ENCODE peak calls at places on chromosomes 5 and 9, in five cellular contexts. One of them, this sample, is unnamed.

GRCh38 chr5:178797546-178798105 is 62.1 kb upstream of the ZNF354B start:
- DNase-seq in GM12865: no peak
- DNase-seq in mammary epithelial cell: no peak
- DNase-seq in Panc1: no peak
- DNase-seq in osteocyte: no peak
- DNase-seq in this sample: no peak

GRCh38 chr9:85949591-85950335 is 8.8 kb downstream of the NAA35 start:
- DNase-seq in osteocyte: no peak
- DNase-seq in Panc1: no peak
- DNase-seq in mammary epithelial cell: no peak
- DNase-seq in GM12865: no peak
- DNase-seq in this sample: no peak

GRCh38 chr9:134067904-134068741 is at the start of gene BRD3:
- DNase-seq in osteocyte: peak
- DNase-seq in mammary epithelial cell: peak
- DNase-seq in Panc1: no peak
- DNase-seq in GM12865: peak
- DNase-seq in this sample: no peak

GRCh38 chr5:148776780-148777179 is 49.6 kb upstream of the ADRB2 start:
- DNase-seq in GM12865: no peak
- DNase-seq in Panc1: no peak
- DNase-seq in osteocyte: no peak
- DNase-seq in mammary epithelial cell: peak
- DNase-seq in this sample: no peak

GRCh38 chr5:67908145-67908765 is 307.3 kb upstream of the PIK3R1 start:
- DNase-seq in mammary epithelial cell: no peak
- DNase-seq in Panc1: no peak
- DNase-seq in osteocyte: no peak
- DNase-seq in GM12865: peak
- DNase-seq in this sample: no peak

GRCh38 chr9:121887553-121888437 is 205.3 kb downstream of the TTLL11 start:
- DNase-seq in osteocyte: peak
- DNase-seq in Panc1: no peak
- DNase-seq in mammary epithelial cell: no peak
- DNase-seq in GM12865: no peak
- DNase-seq in this sample: no peak

GRCh38 chr9:27353405-27354229 is 56.7 kb upstream of the EQTN start:
- DNase-seq in GM12865: peak
- DNase-seq in osteocyte: no peak
- DNase-seq in mammary epithelial cell: no peak
- DNase-seq in Panc1: no peak
- DNase-seq in this sample: no peak

GRCh38 chr5:81513982-81514381 is 120.0 kb upstream of the ACOT12 start:
- DNase-seq in osteocyte: no peak
- DNase-seq in Panc1: no peak
- DNase-seq in mammary epithelial cell: no peak
- DNase-seq in GM12865: no peak
- DNase-seq in this sample: no peak

GRCh38 chr9:106697799-106698591 is 165.0 kb upstream of the ZNF462 start:
- DNase-seq in mammary epithelial cell: peak
- DNase-seq in GM12865: no peak
- DNase-seq in osteocyte: peak
- DNase-seq in Panc1: no peak
- DNase-seq in this sample: no peak

GRCh38 chr9:30688801-30689200 is 1695.6 kb upstream of the ACO1 start:
- DNase-seq in mammary epithelial cell: no peak
- DNase-seq in Panc1: no peak
- DNase-seq in GM12865: no peak
- DNase-seq in osteocyte: no peak
- DNase-seq in this sample: no peak

GRCh38 chr5:131068893-131069643 is 96.0 kb downstream of the HINT1 start:
- DNase-seq in osteocyte: no peak
- DNase-seq in GM12865: peak
- DNase-seq in Panc1: no peak
- DNase-seq in mammary epithelial cell: no peak
- DNase-seq in this sample: no peak

GRCh38 chr5:93705896-93706295 is 35.5 kb downstream of the POU5F2 start:
- DNase-seq in GM12865: no peak
- DNase-seq in Panc1: no peak
- DNase-seq in osteocyte: no peak
- DNase-seq in mammary epithelial cell: no peak
- DNase-seq in this sample: no peak

GRCh38 chr9:35738186-35738585 is 5.7 kb downstream of the CREB3 start:
- DNase-seq in mammary epithelial cell: no peak
- DNase-seq in GM12865: no peak
- DNase-seq in Panc1: no peak
- DNase-seq in osteocyte: no peak
- DNase-seq in this sample: no peak

GRCh38 chr9:120578614-120579013 is 1.4 kb downstream of the CDK5RAP2 start:
- DNase-seq in mammary epithelial cell: no peak
- DNase-seq in GM12865: no peak
- DNase-seq in Panc1: no peak
- DNase-seq in osteocyte: no peak
- DNase-seq in this sample: no peak

GRCh38 chr9:12667892-12668291 is 25.3 kb upstream of the TYRP1 start:
- DNase-seq in Panc1: no peak
- DNase-seq in osteocyte: no peak
- DNase-seq in mammary epithelial cell: peak
- DNase-seq in GM12865: no peak
- DNase-seq in this sample: no peak

GRCh38 chr9:127293767-127294166 is 29.2 kb downstream of the GARNL3 start:
- DNase-seq in GM12865: peak
- DNase-seq in mammary epithelial cell: no peak
- DNase-seq in osteocyte: no peak
- DNase-seq in Panc1: no peak
- DNase-seq in this sample: no peak

GRCh38 chr5:173493846-173494245 is 122.6 kb downstream of the BOD1 start:
- DNase-seq in Panc1: no peak
- DNase-seq in mammary epithelial cell: no peak
- DNase-seq in GM12865: no peak
- DNase-seq in osteocyte: no peak
- DNase-seq in this sample: peak

GRCh38 chr9:121599186-121599871 is 52.1 kb upstream of the DAB2IP start:
- DNase-seq in GM12865: no peak
- DNase-seq in mammary epithelial cell: peak
- DNase-seq in Panc1: no peak
- DNase-seq in osteocyte: peak
- DNase-seq in this sample: no peak

GRCh38 chr9:105127863-105128220 is 116.6 kb upstream of the SLC44A1 start:
- DNase-seq in GM12865: peak
- DNase-seq in osteocyte: no peak
- DNase-seq in Panc1: no peak
- DNase-seq in mammary epithelial cell: peak
- DNase-seq in this sample: no peak

GRCh38 chr9:2771661-2772060 is 54.4 kb downstream of the KCNV2 start:
- DNase-seq in osteocyte: no peak
- DNase-seq in GM12865: no peak
- DNase-seq in mammary epithelial cell: no peak
- DNase-seq in Panc1: no peak
- DNase-seq in this sample: no peak

GRCh38 chr5:159242656-159243055 is 20.4 kb upstream of the UBLCP1 start:
- DNase-seq in mammary epithelial cell: no peak
- DNase-seq in Panc1: no peak
- DNase-seq in osteocyte: no peak
- DNase-seq in GM12865: no peak
- DNase-seq in this sample: no peak

GRCh38 chr5:94613583-94613982 is 4.8 kb downstream of the KIAA0825 start:
- DNase-seq in GM12865: peak
- DNase-seq in Panc1: no peak
- DNase-seq in osteocyte: no peak
- DNase-seq in mammary epithelial cell: peak
- DNase-seq in this sample: no peak

GRCh38 chr9:124008855-124009834 is 2.4 kb upstream of the LHX2 start:
- DNase-seq in Panc1: no peak
- DNase-seq in osteocyte: no peak
- DNase-seq in mammary epithelial cell: no peak
- DNase-seq in GM12865: no peak
- DNase-seq in this sample: no peak

GRCh38 chr9:106218427-106218826 is 524.1 kb downstream of the TMEM38B start:
- DNase-seq in osteocyte: no peak
- DNase-seq in Panc1: no peak
- DNase-seq in mammary epithelial cell: no peak
- DNase-seq in GM12865: peak
- DNase-seq in this sample: no peak

GRCh38 chr5:98773464-98774191 is at the start of gene RGMB:
- DNase-seq in Panc1: peak
- DNase-seq in osteocyte: peak
- DNase-seq in mammary epithelial cell: peak
- DNase-seq in GM12865: peak
- DNase-seq in this sample: no peak

GRCh38 chr5:135053278-135053677 is 19.2 kb upstream of the PITX1 start:
- DNase-seq in Panc1: no peak
- DNase-seq in mammary epithelial cell: no peak
- DNase-seq in osteocyte: no peak
- DNase-seq in GM12865: peak
- DNase-seq in this sample: no peak

GRCh38 chr5:115842089-115842881 is 550 bp downstream of the AP3S1 start:
- DNase-seq in osteocyte: no peak
- DNase-seq in Panc1: no peak
- DNase-seq in GM12865: peak
- DNase-seq in mammary epithelial cell: peak
- DNase-seq in this sample: no peak

GRCh38 chr5:3009605-3010004 is 258.1 kb upstream of the IRX2 start:
- DNase-seq in GM12865: no peak
- DNase-seq in osteocyte: peak
- DNase-seq in mammary epithelial cell: no peak
- DNase-seq in Panc1: no peak
- DNase-seq in this sample: peak

GRCh38 chr9:124267271-124267807 is 9.6 kb downstream of the NEK6 start:
- DNase-seq in GM12865: no peak
- DNase-seq in Panc1: no peak
- DNase-seq in mammary epithelial cell: peak
- DNase-seq in osteocyte: no peak
- DNase-seq in this sample: no peak

GRCh38 chr5:83281658-83282057 is 189.9 kb upstream of the VCAN start:
- DNase-seq in GM12865: no peak
- DNase-seq in osteocyte: no peak
- DNase-seq in Panc1: no peak
- DNase-seq in mammary epithelial cell: peak
- DNase-seq in this sample: no peak

GRCh38 chr5:123645024-123645603 is 133.1 kb downstream of the CSNK1G3 start:
- DNase-seq in GM12865: no peak
- DNase-seq in Panc1: no peak
- DNase-seq in mammary epithelial cell: no peak
- DNase-seq in osteocyte: no peak
- DNase-seq in this sample: no peak

GRCh38 chr5:122124766-122125165 is 4.6 kb upstream of the ZNF474 start:
- DNase-seq in Panc1: no peak
- DNase-seq in osteocyte: no peak
- DNase-seq in mammary epithelial cell: no peak
- DNase-seq in GM12865: no peak
- DNase-seq in this sample: no peak

GRCh38 chr5:122126711-122127385 is 2.5 kb upstream of the ZNF474 start:
- DNase-seq in mammary epithelial cell: no peak
- DNase-seq in Panc1: no peak
- DNase-seq in osteocyte: no peak
- DNase-seq in GM12865: no peak
- DNase-seq in this sample: no peak

GRCh38 chr5:122129332-122129731 is at the start of gene ZNF474:
- DNase-seq in osteocyte: peak
- DNase-seq in mammary epithelial cell: peak
- DNase-seq in Panc1: peak
- DNase-seq in GM12865: no peak
- DNase-seq in this sample: no peak

GRCh38 chr5:122126177-122126701 is 3.1 kb upstream of the ZNF474 start:
- DNase-seq in GM12865: no peak
- DNase-seq in osteocyte: no peak
- DNase-seq in mammary epithelial cell: peak
- DNase-seq in Panc1: no peak
- DNase-seq in this sample: no peak

DNA sequence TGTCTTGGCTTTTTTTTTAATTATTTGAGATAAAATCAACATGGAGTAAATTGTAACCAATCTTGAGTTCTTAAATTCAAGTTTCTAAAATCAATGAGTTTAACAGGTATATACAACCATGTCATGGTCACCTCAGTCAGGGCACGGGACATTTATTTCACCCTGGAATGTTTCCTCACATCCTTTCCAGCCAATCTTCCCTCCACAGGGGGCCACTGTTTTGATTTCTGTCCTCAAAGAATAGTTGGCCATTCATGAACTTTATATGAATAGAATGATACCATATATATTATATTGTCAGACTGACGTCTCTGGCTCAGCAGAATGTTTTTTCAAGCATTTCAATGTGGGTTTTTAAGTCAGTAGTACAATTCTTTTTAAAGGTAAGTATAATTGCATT is 806 bp downstream of the ZNF474 start:
- DNase-seq in osteocyte: no peak
- DNase-seq in GM12865: no peak
- DNase-seq in mammary epithelial cell: no peak
- DNase-seq in Panc1: no peak
- DNase-seq in this sample: no peak
- TF ChIP-seq CTCF in osteocyte: no peak
- TF ChIP-seq CTCF in GM12865: no peak
- TF ChIP-seq CTCF in mammary epithelial cell: no peak
- TF ChIP-seq CTCF in Panc1: no peak
- TF ChIP-seq CTCF in this sample: no peak

GRCh38 chr9:109198736-109199384 is 31.8 kb upstream of the FRRS1L start:
- DNase-seq in mammary epithelial cell: no peak
- DNase-seq in GM12865: no peak
- DNase-seq in Panc1: no peak
- DNase-seq in osteocyte: no peak
- DNase-seq in this sample: no peak
- TF ChIP-seq CTCF in mammary epithelial cell: peak
- TF ChIP-seq CTCF in GM12865: peak
- TF ChIP-seq CTCF in Panc1: peak
- TF ChIP-seq CTCF in osteocyte: no peak
- TF ChIP-seq CTCF in this sample: no peak

GRCh38 chr9:22214021-22214420 is 204.9 kb upstream of the CDKN2B start:
- DNase-seq in Panc1: no peak
- DNase-seq in mammary epithelial cell: no peak
- DNase-seq in GM12865: no peak
- DNase-seq in osteocyte: no peak
- DNase-seq in this sample: no peak
- TF ChIP-seq CTCF in Panc1: no peak
- TF ChIP-seq CTCF in mammary epithelial cell: no peak
- TF ChIP-seq CTCF in GM12865: no peak
- TF ChIP-seq CTCF in osteocyte: no peak
- TF ChIP-seq CTCF in this sample: no peak

GRCh38 chr9:112969730-112970129 is 42.3 kb downstream of the ZNF883 start:
- DNase-seq in osteocyte: no peak
- DNase-seq in Panc1: no peak
- DNase-seq in mammary epithelial cell: no peak
- DNase-seq in GM12865: no peak
- DNase-seq in this sample: no peak

GRCh38 chr9:112970939-112971338 is 41.1 kb downstream of the ZNF883 start:
- DNase-seq in osteocyte: no peak
- DNase-seq in mammary epithelial cell: no peak
- DNase-seq in Panc1: no peak
- DNase-seq in GM12865: no peak
- DNase-seq in this sample: no peak

DNA sequence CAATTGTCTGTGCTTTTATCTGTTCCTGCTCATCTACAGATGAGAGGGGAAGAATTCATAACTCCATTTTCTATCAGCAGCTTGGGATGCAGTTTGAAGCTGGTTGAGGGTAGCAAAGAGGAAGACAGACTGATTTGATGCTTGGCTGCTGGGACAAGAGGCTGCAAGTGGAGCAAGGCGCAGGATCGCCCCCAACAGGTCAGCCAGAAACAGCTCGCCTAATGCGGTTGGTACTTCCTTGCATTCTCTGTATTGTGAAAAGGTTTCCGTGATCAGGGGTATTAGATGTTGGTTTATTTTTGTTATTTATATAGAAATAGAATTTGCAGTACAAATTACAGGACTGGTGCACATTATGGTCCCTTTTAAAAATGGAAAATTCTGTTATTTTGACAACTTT is 40.6 kb downstream of the ZNF883 start:
- DNase-seq in GM12865: peak
- DNase-seq in osteocyte: no peak
- DNase-seq in Panc1: no peak
- DNase-seq in mammary epithelial cell: peak
- DNase-seq in this sample: no peak
- TF ChIP-seq CTCF in GM12865: peak
- TF ChIP-seq CTCF in osteocyte: no peak
- TF ChIP-seq CTCF in Panc1: peak
- TF ChIP-seq CTCF in mammary epithelial cell: peak
- TF ChIP-seq CTCF in this sample: no peak